ENCODE peak calls at places on chromosomes 13 and 19, in six cellular contexts. G is thyroid gland, H is H9, Q is heart right ventricle, J is stomach, L is left lung. Z is an unnamed sample.

GRCh38 chr19:55473201-55473600 is 3.2 kb upstream of the ZNF628 start:
- DNase-seq in G (no peak), H (no peak), Q (no peak), J (no peak), L (no peak), Z (no peak)

GRCh38 chr19:5628470-5628869 is 5.6 kb downstream of the SAFB start:
- DNase-seq in G (no peak), H (no peak), Q (no peak), J (no peak), L (no peak), Z (no peak)

GRCh38 chr19:18765224-18765623 is 25.9 kb downstream of the COMP start:
- DNase-seq in G (no peak), H (no peak), Q (no peak), J (no peak), L (no peak), Z (no peak)

GRCh38 chr19:17847538-17848366 is at the start of gene JAK3:
- DNase-seq in G (no peak), H (peak; percentile 91), Q (peak; percentile 63), J (peak; percentile 52), L (peak; percentile 72), Z (peak; percentile 58)

GRCh38 chr19:53868892-53869804 is 1.5 kb downstream of the MYADM start:
- DNase-seq in G (peak; percentile 90), H (peak; percentile 89), Q (peak; percentile 91), J (peak; percentile 90), L (peak; percentile 91), Z (peak; percentile 93)

GRCh38 chr19:34041922-34042521 is 130.3 kb upstream of the LSM14A start:
- DNase-seq in G (peak; percentile 66), H (peak; percentile 83), Q (peak; percentile 50), J (peak; percentile 76), L (peak; percentile 57), Z (peak; percentile 65)

GRCh38 chr13:51237887-51238286 is 15.7 kb downstream of the FAM124A start:
- DNase-seq in G (no peak), H (peak; percentile 10), Q (no peak), J (no peak), L (no peak), Z (no peak)

GRCh38 chr13:30421093-30422055 is 919 bp upstream of the UBE2L5 start:
- DNase-seq in G (peak; percentile 84), H (peak; percentile 64), Q (peak; percentile 86), J (peak; percentile 82), L (peak; percentile 87), Z (peak; percentile 94)

GRCh38 chr19:29835447-29835846 is 23.7 kb downstream of the CCNE1 start:
- DNase-seq in G (no peak), H (no peak), Q (no peak), J (no peak), L (no peak), Z (peak; percentile 5)

GRCh38 chr19:16160943-16161560 is 12.3 kb downstream of the CIB3 start:
- DNase-seq in G (no peak), H (no peak), Q (no peak), J (no peak), L (no peak), Z (no peak)

GRCh38 chr19:48509467-48510194 is 2.0 kb downstream of the LMTK3 start:
- DNase-seq in G (no peak), H (peak; percentile 53), Q (no peak), J (no peak), L (no peak), Z (no peak)

GRCh38 chr13:97295279-97296182 is 73.4 kb downstream of the MBNL2 start:
- DNase-seq in G (no peak), H (no peak), Q (no peak), J (no peak), L (no peak), Z (no peak)

GRCh38 chr19:48999481-49000325 is 6.0 kb downstream of the RUVBL2 start:
- DNase-seq in G (peak; percentile 17), H (peak; percentile 90), Q (no peak), J (peak; percentile 65), L (peak; percentile 53), Z (peak; percentile 78)

GRCh38 chr13:40306817-40307216 is 359.6 kb downstream of the FOXO1 start:
- DNase-seq in G (no peak), H (no peak), Q (no peak), J (no peak), L (no peak), Z (no peak)

GRCh38 chr13:90510319-90510718 is 837.2 kb upstream of the MIR17HG start:
- DNase-seq in G (no peak), H (no peak), Q (no peak), J (no peak), L (no peak), Z (no peak)

GRCh38 chr19:49491030-49491803 is 3.8 kb downstream of the RPL13A start:
- DNase-seq in G (no peak), H (no peak), Q (no peak), J (no peak), L (no peak), Z (no peak)

GRCh38 chr19:10532457-10532856 is 11.2 kb upstream of the ATG4D start:
- DNase-seq in G (no peak), H (no peak), Q (no peak), J (no peak), L (no peak), Z (no peak)

DNA sequence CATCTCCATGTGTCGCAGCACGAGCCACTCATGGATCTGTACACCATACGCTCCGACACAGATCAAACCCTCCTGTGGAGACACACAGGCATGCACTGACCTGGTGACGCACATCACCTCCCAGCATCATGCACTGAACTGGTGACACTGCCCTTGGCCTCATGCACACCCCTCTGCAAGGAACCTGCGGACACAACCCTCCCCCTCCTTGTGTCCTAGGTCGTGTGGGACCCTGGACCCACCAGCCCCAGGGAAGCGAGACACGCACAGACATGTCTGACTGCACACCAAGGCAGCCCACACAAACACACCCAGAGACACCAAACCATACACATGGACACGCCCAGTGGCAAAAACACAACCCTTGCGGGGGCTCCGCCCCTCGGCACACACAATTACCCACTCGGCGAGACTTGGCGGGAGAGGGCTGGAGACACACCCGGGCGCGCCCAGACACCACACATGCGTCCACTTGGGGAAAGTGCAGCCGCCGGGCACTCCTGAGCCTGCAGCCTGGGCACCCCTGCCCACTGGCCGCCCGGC is 2.0 kb upstream of the KCNN4 start:
- DNase-seq in G (no peak), H (no peak), Q (no peak), J (peak; percentile 65), L (no peak), Z (no peak)
- H3K4me1 ChIP-seq in G (no peaks in the 10 kb centered on the region), H (peaks cover 1% of the 10 kb centered on the region), Q (peaks cover 2% of the 10 kb centered on the region), J (peaks cover 74% of the 10 kb centered on the region), L (peaks cover 48% of the 10 kb centered on the region), Z (no peaks in the 10 kb centered on the region)

GRCh38 chr13:48643159-48643558 is 10.6 kb upstream of the CYSLTR2 start:
- DNase-seq in G (no peak), H (no peak), Q (no peak), J (no peak), L (no peak), Z (no peak)
- TF ChIP-seq CTCF in G (no peak), H (peak; percentile 17), Q (no peak), J (no peak), L (no peak), Z (no peak)

GRCh38 chr19:3979674-3980352 is 5.5 kb downstream of the EEF2 start:
- DNase-seq in G (no peak), H (peak; percentile 29), Q (no peak), J (no peak), L (no peak), Z (no peak)
- H3K4me1 ChIP-seq in G (peaks cover 9% of the 10 kb centered on the region), H (no peaks in the 10 kb centered on the region), Q (peaks cover 6% of the 10 kb centered on the region), J (peaks cover 85% of the 10 kb centered on the region), L (peaks cover 67% of the 10 kb centered on the region), Z (peaks cover 30% of the 10 kb centered on the region)

GRCh38 chr19:1512671-1513491 is at the start of gene ADAMTSL5:
- DNase-seq in G (no peak), H (peak; percentile 58), Q (peak; percentile 58), J (peak; percentile 60), L (no peak), Z (peak; percentile 68)
- TF ChIP-seq CTCF in G (no peak), H (no peak), Q (peak; percentile 8), J (no peak), L (no peak), Z (no peak)

GRCh38 chr19:46974181-46974580 is 45.5 kb upstream of the NPAS1 start:
- DNase-seq in G (no peak), H (no peak), Q (no peak), J (no peak), L (no peak), Z (no peak)
- H3K4me1 ChIP-seq in G (peaks cover 43% of the 10 kb centered on the region), H (peaks cover 10% of the 10 kb centered on the region), Q (peaks cover 25% of the 10 kb centered on the region), J (peaks cover 52% of the 10 kb centered on the region), L (peaks cover 40% of the 10 kb centered on the region), Z (peaks cover 80% of the 10 kb centered on the region)

GRCh38 chr13:98549728-98550317 is 27.1 kb downstream of the STK24 start:
- DNase-seq in G (no peak), H (no peak), Q (no peak), J (no peak), L (no peak), Z (no peak)
- TF ChIP-seq CTCF in G (no peak), H (no peak), Q (no peak), J (no peak), L (no peak), Z (no peak)

Z was measured in psoas muscle.